ENCODE peak calls at places on chromosomes 16 and 17, in five cellular contexts. G is RWPE2, W is mucosa of descending colon, Q is thoracic aorta, D is A549. F is an unnamed sample. For H3K4me1, the result is how much of the 10 kb centered on the place peaks cover.

GRCh38 chr16:883340-883739 is 82.8 kb upstream of the GNG13 start:
- DNase-seq in G (no peak), W (no peak), Q (no peak), D (no peak), F (no peak)

GRCh38 chr16:27640277-27640600 is 90.3 kb downstream of the KATNIP start:
- DNase-seq in G (no peak), W (no peak), Q (no peak), D (no peak), F (no peak)

GRCh38 chr17:27631897-27632725 is 1.1 kb downstream of the LGALS9 start:
- DNase-seq in G (no peak), W (no peak), Q (no peak), D (no peak), F (no peak)

GRCh38 chr17:2631211-2631610 is 37.8 kb downstream of the PAFAH1B1 start:
- DNase-seq in G (no peak), W (no peak), Q (no peak), D (no peak), F (no peak)

GRCh38 chr17:31715436-31715835 is 143.6 kb downstream of the COPRS start:
- DNase-seq in G (no peak), W (no peak), Q (no peak), D (no peak), F (no peak)

GRCh38 chr16:1972490-1972877 is 631 bp downstream of the TBL3 start:
- DNase-seq in G (no peak), W (peak), Q (no peak), D (no peak), F (no peak)

GRCh38 chr16:23254338-23254737 is 47.8 kb upstream of the SCNN1B start:
- DNase-seq in G (no peak), W (no peak), Q (no peak), D (no peak), F (no peak)

GRCh38 chr16:86979061-86979460 is 338.1 kb downstream of the C16orf95 start:
- DNase-seq in G (no peak), W (no peak), Q (no peak), D (no peak), F (no peak)

GRCh38 chr17:45770632-45771472 is 13.3 kb upstream of the CRHR1 start:
- DNase-seq in G (no peak), W (no peak), Q (no peak), D (no peak), F (no peak)

DNA sequence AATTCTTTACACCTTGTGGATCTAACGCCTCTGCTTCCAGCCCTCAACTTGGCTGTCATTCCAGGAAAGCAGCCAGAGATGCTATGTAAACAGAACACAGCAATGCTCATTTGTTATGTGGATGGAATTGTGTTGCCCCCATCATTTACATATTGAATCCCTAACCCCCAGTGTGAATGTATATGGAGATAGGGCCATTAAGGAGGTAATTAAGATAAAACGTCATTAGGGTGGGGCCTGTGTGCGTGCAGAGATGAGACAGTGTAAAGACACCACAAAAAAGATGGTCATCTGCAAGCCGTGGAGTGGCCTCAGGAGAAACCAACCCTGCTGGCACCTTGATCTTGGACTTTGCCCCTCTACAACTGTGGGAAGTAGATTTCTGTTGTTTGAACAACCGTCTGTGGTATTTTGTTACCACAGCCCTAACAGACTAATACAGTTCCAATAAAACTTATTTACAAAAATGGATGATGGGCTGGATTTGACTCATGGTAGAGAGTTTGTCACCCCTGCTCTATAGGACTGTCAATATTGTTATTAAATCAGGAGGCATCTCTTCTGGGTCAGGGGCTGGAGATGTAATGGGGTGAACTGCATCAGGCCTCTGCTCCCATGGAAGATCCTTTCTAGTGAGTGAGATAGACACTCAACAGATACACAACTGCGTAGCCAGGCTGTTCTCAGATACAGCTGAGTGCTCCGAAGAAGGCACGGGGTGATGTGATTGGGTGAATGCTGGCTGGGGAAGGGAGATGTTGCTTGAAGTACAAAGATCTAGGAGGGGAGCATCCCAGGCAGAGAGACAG is 339.0 kb downstream of the SNX29 start:
- DNase-seq in G (no peak), W (no peak), Q (no peak), D (peak), F (no peak)
- H3K4me1 ChIP-seq in G (under half), W (under half), Q (under half), D (under half), F (under half)

DNA sequence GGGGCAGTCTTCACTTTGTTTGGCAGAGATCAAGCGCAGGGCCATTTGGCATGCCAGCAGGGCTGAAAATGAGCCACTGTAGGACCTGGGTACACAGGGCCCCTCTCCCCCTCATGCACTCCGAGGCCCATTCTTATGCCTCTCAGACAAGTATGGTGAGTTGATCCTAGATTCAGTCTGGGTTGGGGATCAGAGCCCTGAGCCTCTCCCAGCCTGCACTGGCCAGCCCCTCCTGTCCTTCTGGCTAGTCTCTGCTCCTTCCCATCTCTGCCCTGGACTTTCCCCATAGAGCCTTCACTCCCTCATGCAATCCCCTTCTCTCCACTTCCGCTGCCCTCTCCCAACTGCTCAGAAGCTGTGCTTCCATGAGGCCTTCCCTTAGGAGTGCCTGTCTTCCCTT is 31.0 kb downstream of the SMARCE1 start:
- DNase-seq in G (no peak), W (no peak), Q (no peak), D (no peak), F (no peak)
- H3K4me1 ChIP-seq in G (under half), W (under half), Q (under half), D (under half), F (under half)

GRCh38 chr16:48535369-48535787 is 74.6 kb downstream of the N4BP1 start:
- DNase-seq in G (no peak), W (no peak), Q (no peak), D (no peak), F (no peak)
- H3K4me1 ChIP-seq in G (under half), W (under half), Q (under half), D (under half), F (under half)

GRCh38 chr17:78126895-78127239 is 1.7 kb downstream of the TMC6 start:
- DNase-seq in G (no peak), W (no peak), Q (no peak), D (no peak), F (no peak)

GRCh38 chr17:78124081-78124835 is 4.3 kb downstream of the TMC6 start:
- DNase-seq in G (no peak), W (peak), Q (no peak), D (no peak), F (no peak)

GRCh38 chr17:78125976-78126894 is 2.3 kb downstream of the TMC6 start:
- DNase-seq in G (no peak), W (no peak), Q (no peak), D (no peak), F (no peak)

GRCh38 chr17:78124836-78125137 is 3.8 kb downstream of the TMC6 start:
- DNase-seq in G (no peak), W (no peak), Q (no peak), D (no peak), F (no peak)

GRCh38 chr17:78125138-78125913 is 3.2 kb downstream of the TMC6 start:
- DNase-seq in G (no peak), W (peak), Q (no peak), D (no peak), F (no peak)
- H3K4me1 ChIP-seq in G (under half), W (under half), Q (under half), D (under half), F (under half)

GRCh38 chr17:49784636-49785035 is 3.8 kb upstream of the KAT7 start:
- DNase-seq in G (no peak), W (no peak), Q (no peak), D (no peak), F (no peak)

GRCh38 chr17:49783051-49783715 is 5.3 kb upstream of the KAT7 start:
- DNase-seq in G (no peak), W (no peak), Q (no peak), D (no peak), F (no peak)

GRCh38 chr17:49789278-49789578 is 747 bp downstream of the KAT7 start:
- DNase-seq in G (no peak), W (no peak), Q (no peak), D (no peak), F (no peak)

GRCh38 chr17:49788443-49789277 is at the start of gene KAT7:
- DNase-seq in G (peak), W (peak), Q (peak), D (peak), F (peak)

GRCh38 chr17:49787932-49788442 is 494 bp upstream of the KAT7 start:
- DNase-seq in G (no peak), W (no peak), Q (no peak), D (no peak), F (no peak)
- H3K4me1 ChIP-seq in G (under half), W (under half), Q (half or more), D (under half), F (under half)

GRCh38 chr16:19715566-19715965 is 2.5 kb downstream of the KNOP1 start:
- DNase-seq in G (no peak), W (no peak), Q (no peak), D (no peak), F (no peak)
- H3K4me1 ChIP-seq in G (under half), W (under half), Q (under half), D (under half), F (under half)

GRCh38 chr17:38898812-38899348 is 26.5 kb upstream of the LASP1NB start:
- DNase-seq in G (no peak), W (peak), Q (no peak), D (no peak), F (no peak)

GRCh38 chr17:38898291-38898679 is 27.1 kb upstream of the LASP1NB start:
- DNase-seq in G (no peak), W (no peak), Q (no peak), D (no peak), F (no peak)

GRCh38 chr17:38896373-38896954 is 26.6 kb downstream of the LASP1 start:
- DNase-seq in G (no peak), W (no peak), Q (no peak), D (no peak), F (no peak)

GRCh38 chr17:38897671-38898290 is 27.6 kb upstream of the LASP1NB start:
- DNase-seq in G (no peak), W (no peak), Q (no peak), D (no peak), F (no peak)

DNA sequence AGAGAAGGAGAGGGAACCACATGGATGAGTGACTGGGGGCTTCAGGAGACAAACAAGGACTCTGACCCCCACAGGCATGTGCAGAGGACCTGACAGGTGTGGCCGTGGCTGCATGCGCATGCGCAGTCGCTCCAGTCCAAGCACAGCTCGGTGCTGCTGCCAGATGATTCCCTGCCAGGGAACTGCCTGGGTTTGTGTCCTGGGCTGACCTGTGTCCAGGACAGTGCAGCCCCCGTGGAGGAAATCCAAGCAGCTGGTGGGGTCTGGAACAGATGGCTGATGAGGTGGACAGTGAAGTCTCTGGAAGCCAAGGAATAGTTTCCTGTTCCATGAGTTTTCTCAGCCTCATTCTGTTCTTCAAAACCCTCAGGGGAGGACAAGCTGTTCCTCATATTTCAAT is 27.3 kb downstream of the LASP1 start:
- DNase-seq in G (no peak), W (no peak), Q (no peak), D (no peak), F (no peak)
- H3K4me1 ChIP-seq in G (under half), W (half or more), Q (half or more), D (half or more), F (under half)

DNA sequence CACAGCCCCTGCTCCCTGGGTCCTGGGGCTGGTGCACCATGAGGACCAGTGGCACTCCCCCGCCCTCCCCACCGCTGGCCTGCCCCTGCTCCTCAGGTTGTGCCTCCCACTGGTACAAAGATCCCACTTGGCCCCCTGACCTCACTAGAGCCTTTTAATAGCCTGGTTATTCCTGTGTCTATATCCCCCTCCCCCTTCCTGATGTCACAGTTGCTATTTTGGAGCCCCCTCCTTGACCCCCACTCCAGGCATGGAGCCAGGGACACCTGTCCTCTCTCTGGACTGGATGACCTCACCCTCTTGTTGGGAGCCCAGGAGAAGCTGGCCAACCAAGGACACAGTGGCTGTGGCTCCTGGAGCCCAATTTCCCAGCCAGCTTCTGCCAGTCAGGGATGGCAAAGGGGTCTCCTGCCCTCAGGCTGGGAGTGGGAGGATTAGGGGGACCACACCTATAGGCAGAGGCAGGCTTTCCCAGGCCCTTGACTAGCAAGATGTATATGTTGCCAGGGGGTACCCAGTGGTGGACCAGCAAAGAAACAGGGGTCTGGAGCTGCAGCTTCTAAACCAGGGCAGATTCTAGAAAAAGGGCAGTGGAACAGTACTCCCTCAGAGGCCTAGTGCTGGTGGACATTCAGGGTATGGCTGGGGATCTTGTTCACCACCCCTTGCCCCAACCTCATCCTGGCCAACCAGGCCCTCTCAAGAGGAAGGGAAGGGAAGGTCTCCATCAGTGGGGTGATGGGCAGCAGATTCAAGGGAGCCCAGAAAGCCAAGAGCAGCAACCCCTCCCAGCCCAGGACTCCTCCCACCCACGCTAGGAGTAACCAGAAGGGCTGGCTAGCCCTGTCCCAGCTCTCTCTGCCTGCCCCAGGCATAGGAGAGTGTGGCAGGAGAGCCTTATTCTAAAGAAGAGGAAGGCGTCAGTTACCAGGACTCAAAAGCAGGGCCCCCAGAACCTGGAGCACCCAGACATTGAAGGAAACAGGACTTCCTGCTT is 10.9 kb downstream of the HDAC5 start:
- DNase-seq in G (no peak), W (no peak), Q (no peak), D (no peak), F (no peak)
- H3K4me1 ChIP-seq in G (under half), W (under half), Q (half or more), D (half or more), F (half or more)

F was measured in uterus.